ENCODE peak calls at places on chromosome 12, in five cellular contexts. Y is H1, J is mesothelial cell of epicardium, T is WERI-Rb-1, U is cardiac fibroblast. C is an unnamed sample.
A peak's percentile ranks its signal among the peaks of the same experiment; 100 is the strongest.

GRCh38 chr12:124140889-124141550 is 153.9 kb upstream of the RFLNA start:
- DNase-seq in T (no peak), U (no peak), Y (peak; percentile 53), J (no peak), C (no peak)

GRCh38 chr12:108641446-108642268 is 8.0 kb upstream of the SELPLG start:
- DNase-seq in U (no peak), T (no peak), Y (no peak), J (no peak), C (no peak)

GRCh38 chr12:62917939-62918338 is 17.0 kb downstream of the PPM1H start:
- DNase-seq in T (no peak), J (no peak), Y (no peak), U (peak; percentile 48), C (no peak)

GRCh38 chr12:6154730-6155459 is 30.4 kb upstream of the VWF start:
- DNase-seq in J (no peak), Y (no peak), U (no peak), T (no peak), C (no peak)

GRCh38 chr12:55820679-55821078 is 2.8 kb downstream of the ORMDL2 start:
- DNase-seq in Y (no peak), U (peak; percentile 53), J (no peak), T (no peak), C (no peak)

GRCh38 chr12:18578191-18578590 is 159.6 kb downstream of the PLCZ1 start:
- DNase-seq in U (peak; percentile 60), T (no peak), Y (no peak), J (no peak), C (no peak)

GRCh38 chr12:96257550-96258392 is 63.6 kb downstream of the ELK3 start:
- DNase-seq in T (no peak), J (no peak), Y (no peak), U (no peak), C (no peak)

GRCh38 chr12:69266045-69266635 is 26.8 kb downstream of the CPSF6 start:
- DNase-seq in J (no peak), U (peak; percentile 73), Y (no peak), T (no peak), C (no peak)

GRCh38 chr12:54201001-54201794 is 12.4 kb upstream of the SMUG1 start:
- DNase-seq in Y (no peak), U (peak; percentile 78), T (peak; percentile 90), J (peak; percentile 91), C (peak; percentile 85)

GRCh38 chr12:131066886-131067490 is 113.3 kb downstream of the ADGRD1 start:
- DNase-seq in Y (no peak), J (no peak), T (no peak), U (no peak), C (peak; percentile 56)

GRCh38 chr12:96343347-96343954 is 56.8 kb downstream of the CDK17 start:
- DNase-seq in J (no peak), U (peak; percentile 59), T (no peak), Y (no peak), C (no peak)

GRCh38 chr12:92674500-92674899 is 28.3 kb upstream of the PLEKHG7 start:
- DNase-seq in Y (no peak), T (no peak), U (no peak), J (no peak), C (no peak)

GRCh38 chr12:92021665-92022033 is 124.0 kb downstream of the BTG1 start:
- DNase-seq in Y (peak; percentile 47), J (no peak), U (no peak), T (peak; percentile 29), C (no peak)

GRCh38 chr12:81759215-81759991 is at the start of gene PPFIA2:
- DNase-seq in U (peak; percentile 28), T (peak; percentile 46), J (peak; percentile 52), Y (peak; percentile 29), C (no peak)

GRCh38 chr12:27970981-27971489 is 1.5 kb downstream of the PTHLH start:
- DNase-seq in J (peak; percentile 44), U (peak; percentile 17), Y (no peak), T (no peak), C (no peak)

GRCh38 chr12:106345739-106346138 is 11.8 kb upstream of the POLR3B start:
- DNase-seq in J (no peak), T (peak; percentile 69), Y (no peak), U (peak; percentile 72), C (no peak)

GRCh38 chr12:118103231-118103600 is 595 bp downstream of the VSIG10 start:
- DNase-seq in Y (no peak), T (peak; percentile 48), J (peak; percentile 57), U (peak; percentile 11), C (no peak)

GRCh38 chr12:123889000-123889399 is 83.6 kb downstream of the CCDC92 start:
- DNase-seq in T (no peak), U (no peak), Y (no peak), J (no peak), C (no peak)

GRCh38 chr12:115850924-115851323 is 426.6 kb downstream of the MED13L start:
- DNase-seq in U (no peak), T (no peak), Y (no peak), J (no peak), C (no peak)

GRCh38 chr12:91250273-91250672 is 67.7 kb upstream of the DCN start:
- DNase-seq in Y (no peak), J (no peak), U (peak; percentile 52), T (no peak), C (no peak)

GRCh38 chr12:80814453-80814852 is 97.7 kb downstream of the MYF5 start:
- DNase-seq in Y (no peak), J (no peak), U (no peak), T (no peak), C (no peak)

GRCh38 chr12:50986961-50987737 is 34.8 kb downstream of the HIGD1C start:
- DNase-seq in T (peak; percentile 47), U (peak; percentile 73), Y (no peak), J (no peak), C (no peak)

GRCh38 chr12:69240625-69240984 is 1.2 kb downstream of the CPSF6 start:
- DNase-seq in T (no peak), U (peak; percentile 23), Y (no peak), J (no peak), C (no peak)

GRCh38 chr12:54024581-54024980 is 3.7 kb upstream of the HOXC6 start:
- DNase-seq in J (no peak), T (no peak), U (no peak), Y (no peak), C (no peak)

GRCh38 chr12:3644103-3644502 is 108.8 kb downstream of the CRACR2A start:
- DNase-seq in U (no peak), J (no peak), Y (no peak), T (no peak), C (no peak)
- TF ChIP-seq CTCF in U (no peak), J (no peak), Y (no peak), T (peak; percentile 13), C (peak; percentile 53)

GRCh38 chr12:44000309-44000952 is 164.6 kb downstream of the TMEM117 start:
- DNase-seq in U (peak; percentile 64), Y (peak; percentile 56), J (no peak), T (peak; percentile 65), C (no peak)
- TF ChIP-seq CTCF in U (peak; percentile 75), Y (peak; percentile 85), J (peak; percentile 42), T (peak; percentile 80), C (peak; percentile 72)

GRCh38 chr12:20188930-20189653 is 179.2 kb upstream of the PDE3A start:
- DNase-seq in J (no peak), Y (no peak), U (no peak), T (no peak), C (no peak)

GRCh38 chr12:20199780-20200179 is 168.6 kb upstream of the PDE3A start:
- DNase-seq in Y (no peak), U (no peak), J (no peak), T (no peak), C (no peak)

GRCh38 chr12:20196767-20197166 is 171.6 kb upstream of the PDE3A start:
- DNase-seq in Y (no peak), J (no peak), U (no peak), T (no peak), C (no peak)

GRCh38 chr12:20189767-20190166 is 178.6 kb upstream of the PDE3A start:
- DNase-seq in T (peak; percentile 55), Y (no peak), U (no peak), J (no peak), C (no peak)

DNA sequence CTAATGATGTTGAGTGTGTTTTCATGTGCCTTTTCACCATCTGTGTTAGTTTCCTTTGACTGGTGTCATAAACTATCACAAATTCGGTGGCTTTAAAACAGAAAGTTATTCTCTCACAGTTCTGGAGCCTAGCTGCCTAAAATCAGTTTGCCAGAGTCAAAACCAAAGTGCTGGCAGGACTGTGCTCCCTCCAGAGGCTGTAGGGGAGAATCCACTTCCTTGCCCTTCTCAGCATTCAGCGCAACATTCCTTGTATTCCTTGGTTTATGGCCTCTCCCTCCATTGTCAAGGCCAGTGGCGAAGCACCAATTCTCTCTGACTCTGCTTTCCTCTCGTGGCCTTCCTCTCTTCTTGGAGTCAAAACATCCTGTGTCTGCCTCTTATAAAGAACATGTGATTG is 174.2 kb upstream of the PDE3A start:
- DNase-seq in Y (peak; percentile 41), J (no peak), U (peak; percentile 32), T (peak; percentile 16), C (no peak)
- TF ChIP-seq CTCF in Y (peak; percentile 77), J (no peak), U (peak; percentile 30), T (peak; percentile 38), C (peak; percentile 46)

GRCh38 chr12:24711609-24712008 is 237.3 kb downstream of the BCAT1 start:
- DNase-seq in Y (no peak), U (no peak), J (no peak), T (no peak), C (no peak)
- TF ChIP-seq CTCF in Y (no peak), U (no peak), J (no peak), T (no peak), C (no peak)

DNA sequence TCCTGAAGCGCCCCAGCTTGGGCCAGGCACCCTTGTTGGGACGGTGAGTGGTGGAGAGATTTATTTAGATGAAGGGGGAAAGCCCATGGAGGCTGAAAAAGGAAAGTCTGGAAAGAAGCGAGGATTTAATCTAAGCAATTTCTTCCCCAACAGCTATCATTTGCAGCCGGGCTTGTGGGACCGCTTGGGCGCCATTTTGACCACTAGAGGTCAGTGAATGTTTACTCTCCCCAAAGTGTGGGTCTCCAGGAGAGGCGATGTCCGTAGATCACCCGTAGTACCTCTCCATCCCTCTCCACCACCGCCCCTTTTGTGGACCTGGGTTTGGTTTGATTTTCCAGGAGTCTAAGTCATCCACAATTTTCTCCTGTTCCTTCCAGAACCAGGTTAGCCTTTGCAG is 91.2 kb upstream of the PARP11 start:
- DNase-seq in J (no peak), T (peak; percentile 49), Y (peak; percentile 17), U (no peak), C (no peak)
- TF ChIP-seq CTCF in J (no peak), T (peak; percentile 59), Y (peak; percentile 69), U (no peak), C (peak; percentile 67)

C was measured in type B pancreatic cell.